ENCODE peak calls at places on chromosomes 13 and 19, in six cellular contexts. W, L, I, U, R and F are unnamed samples.

GRCh38 chr19:49415102-49415809 is 8.0 kb downstream of the PTH2 start:
- DNase-seq in W (no peak), L (no peak), I (no peak), U (no peak), R (no peak), F (no peak)

GRCh38 chr13:100221166-100221565 is 132.3 kb downstream of the PCCA start:
- DNase-seq in W (no peak), L (no peak), I (no peak), U (no peak), R (no peak), F (no peak)

GRCh38 chr13:100203696-100204367 is 114.9 kb downstream of the PCCA start:
- DNase-seq in W (no peak), L (no peak), I (no peak), U (no peak), R (no peak), F (no peak)

GRCh38 chr13:113299951-113300350 is 2.9 kb downstream of the LAMP1 start:
- DNase-seq in W (no peak), L (no peak), I (peak; percentile 45), U (no peak), R (no peak), F (no peak)

GRCh38 chr19:35882074-35882832 is 13.9 kb downstream of the APLP1 start:
- DNase-seq in W (no peak), L (no peak), I (peak; percentile 63), U (peak; percentile 54), R (no peak), F (no peak)

GRCh38 chr13:48977973-48978372 is 2.3 kb downstream of the FNDC3A start:
- DNase-seq in W (no peak), L (no peak), I (no peak), U (no peak), R (no peak), F (no peak)

GRCh38 chr19:42255766-42256750 is 1.1 kb upstream of the ERF start:
- DNase-seq in W (no peak), L (peak; percentile 79), I (peak; percentile 53), U (no peak), R (peak; percentile 77), F (peak; percentile 48)

GRCh38 chr19:7887408-7888144 is 734 bp upstream of the LRRC8E start:
- DNase-seq in W (peak; percentile 8), L (no peak), I (no peak), U (no peak), R (no peak), F (no peak)

GRCh38 chr19:29015569-29015968 is 197.4 kb downstream of the UQCRFS1 start:
- DNase-seq in W (no peak), L (no peak), I (no peak), U (no peak), R (no peak), F (no peak)

GRCh38 chr13:25857830-25858229 is 194.0 kb downstream of the SHISA2 start:
- DNase-seq in W (no peak), L (no peak), I (no peak), U (no peak), R (no peak), F (no peak)

GRCh38 chr13:64925284-64925683 is 2304.9 kb downstream of the PCDH9 start:
- DNase-seq in W (no peak), L (no peak), I (no peak), U (no peak), R (no peak), F (peak; percentile 67)

GRCh38 chr13:46181799-46182490 is at the start of gene LCP1:
- DNase-seq in W (no peak), L (no peak), I (peak; percentile 17), U (no peak), R (no peak), F (no peak)

GRCh38 chr13:50080856-50081105 is 65.5 kb downstream of the KCNRG start:
- DNase-seq in W (no peak), L (no peak), I (no peak), U (no peak), R (no peak), F (no peak)

GRCh38 chr13:44703371-44703770 is 127.2 kb upstream of the TSC22D1 start:
- DNase-seq in W (no peak), L (no peak), I (no peak), U (no peak), R (no peak), F (no peak)

GRCh38 chr13:32587774-32588165 is 1.5 kb downstream of the PDS5B start:
- DNase-seq in W (no peak), L (no peak), I (no peak), U (no peak), R (no peak), F (no peak)

GRCh38 chr13:32582991-32583390 is 3.3 kb upstream of the PDS5B start:
- DNase-seq in W (no peak), L (no peak), I (no peak), U (no peak), R (no peak), F (no peak)

GRCh38 chr13:32585625-32586021 is 629 bp upstream of the PDS5B start:
- DNase-seq in W (no peak), L (no peak), I (peak; percentile 2), U (no peak), R (no peak), F (peak; percentile 16)

GRCh38 chr13:32586022-32586900 is at the start of gene PDS5B:
- DNase-seq in W (peak; percentile 45), L (peak; percentile 98), I (peak; percentile 95), U (peak; percentile 51), R (peak; percentile 98), F (peak; percentile 96)

GRCh38 chr13:32587014-32587773 is 942 bp downstream of the PDS5B start:
- DNase-seq in W (no peak), L (peak; percentile 84), I (peak; percentile 73), U (no peak), R (peak; percentile 83), F (peak; percentile 77)
- TF ChIP-seq CTCF in W (no peak), L (no peak), I (no peak), U (no peak), R (no peak), F (no peak)

DNA sequence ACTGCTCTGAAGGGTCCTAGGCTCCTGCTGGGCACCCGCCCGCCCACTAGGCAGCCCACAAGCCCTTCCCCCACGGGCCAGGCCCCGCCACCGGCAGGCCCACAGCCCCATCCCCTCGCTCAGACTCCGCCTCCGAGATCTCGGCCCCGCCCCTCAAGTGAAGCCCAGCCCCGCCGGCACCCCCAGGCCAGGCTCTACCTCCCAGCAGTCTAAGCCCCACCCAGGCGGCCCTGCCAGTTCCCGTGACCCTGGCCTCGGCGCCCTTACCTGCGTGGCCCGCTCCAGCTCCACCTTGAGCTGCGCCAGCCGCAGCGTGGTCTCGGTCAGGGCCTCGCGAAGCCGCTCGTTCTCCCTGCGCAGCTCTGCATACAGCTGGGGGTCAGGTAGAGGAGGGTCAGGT is 16.3 kb downstream of the EPS8L1 start:
- DNase-seq in W (no peak), L (no peak), I (no peak), U (no peak), R (peak; percentile 60), F (peak; percentile 77)
- TF ChIP-seq CTCF in W (no peak), L (no peak), I (no peak), U (no peak), R (no peak), F (no peak)

GRCh38 chr13:20190481-20191310 is 2.0 kb downstream of the GJB2 start:
- DNase-seq in W (no peak), L (no peak), I (no peak), U (peak; percentile 26), R (no peak), F (no peak)

GRCh38 chr13:20193142-20193923 is 595 bp upstream of the GJB2 start:
- DNase-seq in W (no peak), L (no peak), I (no peak), U (no peak), R (no peak), F (peak; percentile 25)

GRCh38 chr13:20191902-20192469 is 752 bp downstream of the GJB2 start:
- DNase-seq in W (no peak), L (no peak), I (peak; percentile 19), U (no peak), R (no peak), F (peak; percentile 23)

GRCh38 chr13:20192470-20193141 is at the start of gene GJB2:
- DNase-seq in W (no peak), L (no peak), I (no peak), U (no peak), R (no peak), F (peak; percentile 52)

GRCh38 chr13:20191311-20191901 is 1.3 kb downstream of the GJB2 start:
- DNase-seq in W (no peak), L (no peak), I (no peak), U (no peak), R (no peak), F (no peak)
- TF ChIP-seq CTCF in W (no peak), L (no peak), I (no peak), U (no peak), R (no peak), F (no peak)

DNA sequence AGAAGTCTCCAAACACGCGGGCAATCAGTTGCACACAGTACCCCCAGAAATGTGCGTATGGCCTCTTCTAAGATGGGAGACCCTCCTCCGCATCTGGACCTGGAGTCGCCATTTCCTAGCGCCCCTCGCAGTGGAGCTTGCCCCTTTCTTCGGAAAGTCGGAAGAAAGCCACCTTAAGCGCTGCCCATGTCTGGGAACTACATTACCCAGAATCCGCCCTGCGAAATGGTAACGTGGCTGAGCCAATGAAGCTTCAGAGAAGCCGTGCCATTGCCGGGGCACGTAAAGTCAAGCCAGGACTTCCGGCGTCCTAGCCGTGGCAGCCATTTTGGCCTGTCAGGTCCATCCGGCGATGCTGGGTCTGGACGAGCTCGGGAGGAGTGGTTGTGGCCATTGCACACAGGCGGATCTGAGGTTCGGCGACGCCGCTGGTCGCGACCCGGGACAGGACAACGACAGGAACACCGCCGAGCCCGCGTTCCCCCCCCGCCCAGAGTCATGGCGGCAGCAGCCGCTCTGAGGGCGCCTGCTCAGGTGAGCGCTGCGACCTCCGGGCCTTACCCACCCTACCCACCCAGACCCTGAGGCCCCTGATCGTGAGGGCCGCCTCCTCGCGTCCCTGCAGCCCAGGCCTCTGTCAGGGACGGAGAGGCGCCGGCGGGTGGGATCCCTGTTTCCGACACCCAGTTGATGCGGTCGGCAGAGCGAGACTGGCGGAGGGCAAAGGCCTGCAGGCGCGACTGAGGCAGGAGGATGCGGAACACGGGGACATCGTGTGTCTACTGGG is at the start of gene ZNF586:
- DNase-seq in W (peak; percentile 94), L (peak; percentile 90), I (peak; percentile 95), U (peak; percentile 54), R (peak; percentile 94), F (peak; percentile 83)
- TF ChIP-seq CTCF in W (no peak), L (no peak), I (no peak), U (no peak), R (no peak), F (no peak)

DNA sequence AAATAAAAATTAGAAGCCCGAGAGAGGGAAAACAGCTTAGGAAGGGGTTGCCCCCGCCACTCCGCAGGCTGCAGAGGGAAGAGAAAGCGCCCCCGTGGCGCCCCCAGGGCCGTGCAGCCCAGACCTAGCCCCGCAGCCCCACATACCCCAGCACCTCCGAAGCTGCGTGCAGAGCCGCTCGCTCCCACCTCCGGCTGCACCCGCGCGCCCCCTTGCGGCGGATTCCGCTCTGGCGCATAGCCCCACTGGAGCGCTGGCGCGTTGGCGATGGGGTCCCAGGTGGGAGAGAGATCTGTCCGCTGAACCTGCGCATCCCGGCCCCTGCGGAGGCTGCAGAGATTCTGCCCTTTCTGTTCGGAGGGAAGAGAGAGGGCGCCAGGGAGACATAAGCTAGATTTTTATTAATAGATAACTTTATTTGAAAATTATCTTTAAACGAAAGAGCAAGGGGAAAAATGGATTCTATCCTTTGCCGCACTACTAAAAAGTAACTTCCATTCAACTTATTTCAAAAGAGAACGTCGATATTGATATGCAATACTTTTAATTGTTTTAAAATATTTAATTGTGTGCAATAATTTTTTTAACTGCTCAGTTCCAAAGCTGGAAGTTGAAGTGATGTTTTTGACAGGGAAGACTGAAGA is 11.7 kb upstream of the CLN5 start:
- DNase-seq in W (peak; percentile 90), L (peak; percentile 83), I (peak; percentile 72), U (no peak), R (peak; percentile 92), F (peak; percentile 96)
- TF ChIP-seq CTCF in W (peak; percentile 86), L (peak; percentile 97), I (peak; percentile 99), U (peak; percentile 100), R (peak; percentile 95), F (peak; percentile 95)